ENCODE peak calls at places on chromosomes 12 and 14, in eight cellular contexts. V, O, C, Q, I, D, S and L are unnamed samples.

GRCh38 chr12:18148961-18149360 is 59.0 kb upstream of the RERGL start:
- DNase-seq in O (no peak), V (no peak), S (no peak), D (no peak), I (no peak), Q (no peak), C (no peak), L (no peak)

GRCh38 chr12:54853933-54854538 is at the start of gene MUCL1:
- DNase-seq in I (no peak), S (peak; percentile 69), C (peak; percentile 74), D (peak; percentile 55), V (peak; percentile 24), Q (peak; percentile 80), O (peak; percentile 57), L (no peak)

GRCh38 chr14:75279739-75280447 is 1.3 kb downstream of the FOS start:
- DNase-seq in Q (peak; percentile 42), S (no peak), O (peak; percentile 27), V (peak; percentile 24), C (no peak), D (peak; percentile 33), I (no peak), L (peak; percentile 82)

GRCh38 chr12:30867415-30867814 is 59.1 kb upstream of the TSPAN11 start:
- DNase-seq in Q (no peak), I (no peak), V (no peak), C (no peak), D (no peak), S (no peak), O (no peak), L (no peak)

GRCh38 chr12:116160196-116160595 is 117.3 kb downstream of the MED13L start:
- DNase-seq in C (peak; percentile 48), O (peak; percentile 57), V (no peak), D (no peak), S (no peak), Q (no peak), I (no peak), L (no peak)

GRCh38 chr12:22321018-22321605 is 13.4 kb downstream of the ST8SIA1 start:
- DNase-seq in Q (no peak), O (no peak), D (no peak), I (no peak), V (no peak), S (no peak), C (no peak), L (no peak)

GRCh38 chr14:45610303-45610702 is 357.3 kb upstream of the MIS18BP1 start:
- DNase-seq in C (peak; percentile 12), Q (peak; percentile 47), S (no peak), D (no peak), O (no peak), I (no peak), V (no peak), L (no peak)

GRCh38 chr12:6828671-6829531 is 694 bp downstream of the P3H3 start:
- DNase-seq in I (no peak), Q (peak; percentile 80), D (peak; percentile 24), O (peak; percentile 50), V (no peak), S (peak; percentile 56), C (no peak), L (peak; percentile 84)

GRCh38 chr12:47736216-47736615 is 10.9 kb upstream of the ENDOU start:
- DNase-seq in S (no peak), C (no peak), D (no peak), V (no peak), I (no peak), Q (no peak), O (no peak), L (no peak)
- H3K27ac ChIP-seq in S (peak overlapping the region; percentile 84), C (no peak overlapping the region), D (no peak overlapping the region), V (no peak overlapping the region), I (peak overlapping the region; percentile 82), Q (peak overlapping the region; percentile 55), O (no peak overlapping the region), L (peak overlapping the region; percentile 78)

GRCh38 chr12:14834502-14834901 is 8.8 kb downstream of the ART4 start:
- DNase-seq in D (no peak), C (no peak), V (no peak), S (no peak), I (no peak), O (no peak), Q (no peak), L (no peak)

GRCh38 chr12:14828896-14829295 is 14.4 kb downstream of the ART4 start:
- DNase-seq in I (no peak), Q (no peak), O (peak; percentile 31), D (no peak), V (no peak), S (no peak), C (peak; percentile 45), L (no peak)

GRCh38 chr12:14836336-14837210 is 6.8 kb downstream of the ART4 start:
- DNase-seq in V (no peak), O (peak; percentile 90), C (peak; percentile 35), D (no peak), S (no peak), I (no peak), Q (peak; percentile 68), L (no peak)

GRCh38 chr12:14833336-14833735 is 10.0 kb downstream of the ART4 start:
- DNase-seq in I (no peak), V (no peak), S (no peak), D (no peak), Q (no peak), O (no peak), C (no peak), L (no peak)

GRCh38 chr12:14833952-14834351 is 9.4 kb downstream of the ART4 start:
- DNase-seq in V (no peak), C (no peak), O (peak; percentile 29), Q (no peak), I (no peak), D (no peak), S (no peak), L (no peak)
- H3K27ac ChIP-seq in V (no peak overlapping the region), C (no peak overlapping the region), O (no peak overlapping the region), Q (peak overlapping the region; percentile 4), I (no peak overlapping the region), D (no peak overlapping the region), S (no peak overlapping the region), L (no peak overlapping the region)

DNA sequence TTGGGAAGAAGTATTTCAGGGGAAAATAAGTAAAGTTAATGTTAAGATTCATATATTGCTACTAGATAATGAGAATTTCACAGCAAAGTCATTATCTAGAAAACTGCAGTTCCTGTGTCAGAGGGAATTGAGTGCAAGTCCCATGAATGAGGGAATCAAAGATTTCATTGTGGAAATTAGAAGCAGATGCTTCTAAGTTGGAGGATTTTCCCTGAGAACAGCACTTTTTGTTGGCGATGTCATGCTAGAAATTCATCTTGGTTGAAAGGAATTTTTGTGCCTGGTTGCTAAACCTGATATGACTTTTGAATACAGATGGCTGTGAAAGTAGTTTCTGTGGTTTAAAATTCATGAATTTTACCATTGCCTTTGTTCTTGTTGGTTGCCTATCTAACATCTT is 25.6 kb downstream of the FRMD6 start:
- DNase-seq in C (no peak), V (no peak), S (no peak), Q (no peak), I (no peak), O (peak; percentile 63), D (no peak), L (no peak)
- H3K27ac ChIP-seq in C (no peak overlapping the region), V (no peak overlapping the region), S (no peak overlapping the region), Q (peak overlapping the region; percentile 29), I (peak overlapping the region; percentile 30), O (peak overlapping the region; percentile 51), D (no peak overlapping the region), L (peak overlapping the region; percentile 52)

GRCh38 chr12:109113661-109114321 is 2.6 kb upstream of the ACACB start:
- DNase-seq in D (no peak), V (no peak), Q (no peak), I (no peak), O (no peak), S (no peak), C (no peak), L (peak; percentile 60)

GRCh38 chr12:109116611-109116949 is 193 bp downstream of the ACACB start:
- DNase-seq in S (no peak), I (no peak), O (no peak), V (no peak), Q (no peak), D (no peak), C (no peak), L (peak; percentile 75)

GRCh38 chr12:109114644-109115043 is 1.7 kb upstream of the ACACB start:
- DNase-seq in O (no peak), S (no peak), C (no peak), I (no peak), Q (no peak), V (no peak), D (no peak), L (no peak)

GRCh38 chr12:109115758-109116610 is at the start of gene ACACB:
- DNase-seq in O (no peak), D (no peak), C (no peak), S (peak; percentile 86), I (peak; percentile 80), V (no peak), Q (peak; percentile 60), L (peak; percentile 90)

GRCh38 chr12:109115404-109115757 is 1.0 kb upstream of the ACACB start:
- DNase-seq in Q (peak; percentile 27), V (no peak), S (no peak), D (no peak), C (no peak), O (no peak), I (no peak), L (no peak)
- H3K27ac ChIP-seq in Q (peak overlapping the region; percentile 94), V (no peak overlapping the region), S (peak overlapping the region; percentile 95), D (no peak overlapping the region), C (no peak overlapping the region), O (no peak overlapping the region), I (peak overlapping the region; percentile 76), L (peak overlapping the region; percentile 91)